ENCODE peak calls at places on chromosomes 11 and 22, in five cellular contexts. One of them, this sample, is unnamed.

GRCh38 chr11:101436511-101437142 is 147.2 kb downstream of the TRPC6 start:
- DNase-seq in cardiac muscle cell: peak
- DNase-seq in GM23248: peak
- DNase-seq in mesenchymal stem cell: peak
- DNase-seq in SK-N-SH: peak
- DNase-seq in this sample: peak

GRCh38 chr22:34102633-34103032 is 182.4 kb upstream of the LARGE1 start:
- DNase-seq in cardiac muscle cell: peak
- DNase-seq in SK-N-SH: no peak
- DNase-seq in mesenchymal stem cell: no peak
- DNase-seq in GM23248: peak
- DNase-seq in this sample: peak

GRCh38 chr11:44349328-44349727 is 39.4 kb upstream of the ALX4 start:
- DNase-seq in GM23248: no peak
- DNase-seq in mesenchymal stem cell: no peak
- DNase-seq in cardiac muscle cell: no peak
- DNase-seq in SK-N-SH: no peak
- DNase-seq in this sample: no peak

GRCh38 chr22:24435861-24436351 is 8.5 kb downstream of the ADORA2A start:
- DNase-seq in GM23248: peak
- DNase-seq in SK-N-SH: peak
- DNase-seq in mesenchymal stem cell: no peak
- DNase-seq in cardiac muscle cell: no peak
- DNase-seq in this sample: no peak

GRCh38 chr11:8257003-8257664 is 6.5 kb downstream of the LMO1 start:
- DNase-seq in cardiac muscle cell: no peak
- DNase-seq in mesenchymal stem cell: no peak
- DNase-seq in GM23248: no peak
- DNase-seq in SK-N-SH: no peak
- DNase-seq in this sample: no peak

GRCh38 chr11:87322570-87322969 is 284.8 kb downstream of the TMEM135 start:
- DNase-seq in GM23248: no peak
- DNase-seq in SK-N-SH: no peak
- DNase-seq in mesenchymal stem cell: no peak
- DNase-seq in cardiac muscle cell: no peak
- DNase-seq in this sample: no peak

GRCh38 chr11:36156486-36157150 is 132.6 kb downstream of the COMMD9 start:
- DNase-seq in GM23248: peak
- DNase-seq in SK-N-SH: no peak
- DNase-seq in cardiac muscle cell: no peak
- DNase-seq in mesenchymal stem cell: no peak
- DNase-seq in this sample: no peak

GRCh38 chr22:35330258-35330861 is 30.7 kb downstream of the TOM1 start:
- DNase-seq in SK-N-SH: no peak
- DNase-seq in cardiac muscle cell: no peak
- DNase-seq in mesenchymal stem cell: peak
- DNase-seq in GM23248: peak
- DNase-seq in this sample: no peak

GRCh38 chr22:49551446-49551845 is 276.2 kb downstream of the BRD1 start:
- DNase-seq in SK-N-SH: no peak
- DNase-seq in mesenchymal stem cell: no peak
- DNase-seq in GM23248: no peak
- DNase-seq in cardiac muscle cell: no peak
- DNase-seq in this sample: no peak

GRCh38 chr11:66850588-66851250 is 6.1 kb upstream of the LRFN4 start:
- DNase-seq in GM23248: no peak
- DNase-seq in mesenchymal stem cell: no peak
- DNase-seq in SK-N-SH: peak
- DNase-seq in cardiac muscle cell: no peak
- DNase-seq in this sample: no peak

GRCh38 chr22:18013436-18013835 is 10.9 kb downstream of the MICAL3 start:
- DNase-seq in cardiac muscle cell: no peak
- DNase-seq in SK-N-SH: no peak
- DNase-seq in mesenchymal stem cell: no peak
- DNase-seq in GM23248: no peak
- DNase-seq in this sample: no peak

GRCh38 chr22:22748297-22748743 is 103.9 kb downstream of the GGTLC2 start:
- DNase-seq in mesenchymal stem cell: peak
- DNase-seq in cardiac muscle cell: no peak
- DNase-seq in SK-N-SH: peak
- DNase-seq in GM23248: peak
- DNase-seq in this sample: peak

GRCh38 chr11:110251837-110252236 is 44.6 kb downstream of the RDX start:
- DNase-seq in mesenchymal stem cell: peak
- DNase-seq in cardiac muscle cell: no peak
- DNase-seq in GM23248: peak
- DNase-seq in SK-N-SH: no peak
- DNase-seq in this sample: no peak

GRCh38 chr22:32985899-32986772 is 72.0 kb downstream of the SYN3 start:
- DNase-seq in cardiac muscle cell: peak
- DNase-seq in mesenchymal stem cell: peak
- DNase-seq in SK-N-SH: peak
- DNase-seq in GM23248: peak
- DNase-seq in this sample: peak

GRCh38 chr11:73652046-73652730 is 5.8 kb downstream of the PLEKHB1 start:
- DNase-seq in GM23248: no peak
- DNase-seq in mesenchymal stem cell: no peak
- DNase-seq in SK-N-SH: no peak
- DNase-seq in cardiac muscle cell: no peak
- DNase-seq in this sample: no peak

GRCh38 chr11:74371269-74372039 is 26.8 kb downstream of the PGM2L1 start:
- DNase-seq in cardiac muscle cell: no peak
- DNase-seq in GM23248: peak
- DNase-seq in SK-N-SH: no peak
- DNase-seq in mesenchymal stem cell: peak
- DNase-seq in this sample: no peak

GRCh38 chr22:25700996-25701815 is 40.8 kb upstream of the MYO18B start:
- DNase-seq in GM23248: peak
- DNase-seq in SK-N-SH: peak
- DNase-seq in cardiac muscle cell: peak
- DNase-seq in mesenchymal stem cell: no peak
- DNase-seq in this sample: no peak

GRCh38 chr11:85884581-85885021 is 29.4 kb downstream of the CCDC83 start:
- DNase-seq in SK-N-SH: no peak
- DNase-seq in cardiac muscle cell: no peak
- DNase-seq in mesenchymal stem cell: peak
- DNase-seq in GM23248: peak
- DNase-seq in this sample: no peak

GRCh38 chr22:42001127-42001526 is 2.5 kb downstream of the WBP2NL start:
- DNase-seq in cardiac muscle cell: no peak
- DNase-seq in SK-N-SH: no peak
- DNase-seq in mesenchymal stem cell: peak
- DNase-seq in GM23248: peak
- DNase-seq in this sample: peak

GRCh38 chr22:38136607-38137006 is 26.1 kb upstream of the BAIAP2L2 start:
- DNase-seq in SK-N-SH: no peak
- DNase-seq in GM23248: peak
- DNase-seq in cardiac muscle cell: no peak
- DNase-seq in mesenchymal stem cell: peak
- DNase-seq in this sample: no peak

GRCh38 chr11:2445107-2445947 is 519 bp downstream of the KCNQ1 start:
- DNase-seq in mesenchymal stem cell: no peak
- DNase-seq in GM23248: no peak
- DNase-seq in cardiac muscle cell: peak
- DNase-seq in SK-N-SH: no peak
- DNase-seq in this sample: no peak

GRCh38 chr11:2442554-2442953 is 1.8 kb downstream of the TRPM5 start:
- DNase-seq in cardiac muscle cell: no peak
- DNase-seq in GM23248: no peak
- DNase-seq in SK-N-SH: no peak
- DNase-seq in mesenchymal stem cell: no peak
- DNase-seq in this sample: no peak

GRCh38 chr11:2443881-2444300 is 423 bp downstream of the TRPM5 start:
- DNase-seq in mesenchymal stem cell: no peak
- DNase-seq in GM23248: no peak
- DNase-seq in cardiac muscle cell: no peak
- DNase-seq in SK-N-SH: no peak
- DNase-seq in this sample: peak

GRCh38 chr11:2444301-2445106 is at the start of the genes KCNQ1 and TRPM5:
- DNase-seq in GM23248: no peak
- DNase-seq in SK-N-SH: peak
- DNase-seq in cardiac muscle cell: peak
- DNase-seq in mesenchymal stem cell: no peak
- DNase-seq in this sample: peak

DNA sequence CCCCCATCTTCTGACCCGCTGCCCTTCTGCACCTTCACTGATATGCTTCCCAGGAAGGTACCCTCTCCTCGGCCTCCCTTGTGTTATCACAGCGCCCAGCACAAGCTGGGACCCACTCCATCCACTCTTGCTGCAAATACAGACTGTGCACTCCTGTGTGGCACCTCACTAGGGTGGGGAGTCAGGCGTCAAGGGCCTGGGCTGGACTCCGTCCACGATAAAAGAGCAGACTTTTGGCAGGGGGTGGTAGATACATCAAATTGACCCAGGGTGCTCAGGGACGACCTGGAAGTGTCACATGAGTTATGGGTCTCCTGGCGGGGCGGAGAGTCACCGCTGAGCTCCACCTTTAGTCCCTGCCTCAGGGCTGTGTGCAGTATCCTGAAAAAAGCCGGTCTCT is 908 bp downstream of the TRPM5 start:
- DNase-seq in mesenchymal stem cell: no peak
- DNase-seq in SK-N-SH: no peak
- DNase-seq in GM23248: no peak
- DNase-seq in cardiac muscle cell: no peak
- DNase-seq in this sample: no peak
- H3K27ac ChIP-seq in mesenchymal stem cell: no peak
- H3K27ac ChIP-seq in SK-N-SH: no peak
- H3K27ac ChIP-seq in GM23248: no peak
- H3K27ac ChIP-seq in cardiac muscle cell: no peak
- H3K27ac ChIP-seq in this sample: no peak

DNA sequence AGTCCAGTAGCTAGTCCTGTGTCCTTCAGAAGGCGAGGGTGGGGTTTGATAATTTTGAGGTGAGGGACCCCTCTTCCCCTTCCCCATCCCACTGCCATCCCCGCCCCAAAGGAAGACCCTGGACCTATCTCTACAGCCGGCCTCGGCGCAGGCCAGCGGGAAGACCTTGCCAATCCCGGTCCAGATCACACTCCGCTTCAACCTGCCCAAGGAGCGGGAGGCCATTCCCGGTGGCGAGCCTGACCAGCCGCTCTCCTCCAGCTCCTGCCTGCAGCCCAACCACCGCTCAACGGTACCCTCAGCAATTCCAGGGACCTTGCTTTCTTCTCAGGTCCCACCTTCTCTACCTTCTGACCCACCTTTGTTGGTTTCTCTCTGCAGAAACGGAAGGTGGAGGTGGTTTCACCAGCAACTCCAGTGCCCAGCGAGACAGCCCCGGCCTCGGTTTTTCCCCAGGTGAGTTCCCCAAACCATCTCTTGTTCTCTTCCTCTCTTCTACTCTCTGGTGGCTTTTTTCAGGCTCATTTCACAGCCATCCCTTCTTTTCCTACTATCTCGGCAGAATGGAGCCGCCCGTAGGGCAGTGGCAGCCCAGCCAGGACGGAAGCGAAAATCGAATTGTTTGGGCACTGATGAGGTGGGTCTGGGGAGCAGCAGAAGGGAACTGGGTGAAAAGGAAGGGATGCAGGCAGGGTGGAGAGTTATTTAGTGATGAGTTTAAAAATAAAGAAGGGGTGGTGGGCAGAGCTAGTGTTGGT is 1.3 kb downstream of the KAT5 start:
- DNase-seq in GM23248: no peak
- DNase-seq in SK-N-SH: no peak
- DNase-seq in mesenchymal stem cell: no peak
- DNase-seq in cardiac muscle cell: no peak
- DNase-seq in this sample: no peak
- H3K4me3 ChIP-seq in GM23248: peak
- H3K4me3 ChIP-seq in SK-N-SH: peak
- H3K4me3 ChIP-seq in mesenchymal stem cell: no peak
- H3K4me3 ChIP-seq in cardiac muscle cell: no peak
- H3K4me3 ChIP-seq in this sample: peak

GRCh38 chr11:129852125-129852740 is 36.6 kb downstream of the TMEM45B start:
- DNase-seq in SK-N-SH: no peak
- DNase-seq in cardiac muscle cell: no peak
- DNase-seq in mesenchymal stem cell: no peak
- DNase-seq in GM23248: peak
- DNase-seq in this sample: no peak
- H3K27ac ChIP-seq in SK-N-SH: no peak
- H3K27ac ChIP-seq in cardiac muscle cell: no peak
- H3K27ac ChIP-seq in mesenchymal stem cell: no peak
- H3K27ac ChIP-seq in GM23248: no peak
- H3K27ac ChIP-seq in this sample: no peak

GRCh38 chr22:29307658-29308147 is 1.3 kb downstream of the GAS2L1 start:
- DNase-seq in SK-N-SH: peak
- DNase-seq in cardiac muscle cell: no peak
- DNase-seq in GM23248: no peak
- DNase-seq in mesenchymal stem cell: no peak
- DNase-seq in this sample: no peak

GRCh38 chr22:29308791-29309262 is 2.4 kb downstream of the GAS2L1 start:
- DNase-seq in SK-N-SH: peak
- DNase-seq in cardiac muscle cell: no peak
- DNase-seq in mesenchymal stem cell: peak
- DNase-seq in GM23248: peak
- DNase-seq in this sample: no peak

GRCh38 chr22:29306830-29307657 is 594 bp downstream of the GAS2L1 start:
- DNase-seq in GM23248: peak
- DNase-seq in SK-N-SH: peak
- DNase-seq in cardiac muscle cell: peak
- DNase-seq in mesenchymal stem cell: peak
- DNase-seq in this sample: peak

GRCh38 chr22:29309332-29310064 is 3.0 kb downstream of the GAS2L1 start:
- DNase-seq in mesenchymal stem cell: peak
- DNase-seq in cardiac muscle cell: peak
- DNase-seq in SK-N-SH: peak
- DNase-seq in GM23248: peak
- DNase-seq in this sample: peak

DNA sequence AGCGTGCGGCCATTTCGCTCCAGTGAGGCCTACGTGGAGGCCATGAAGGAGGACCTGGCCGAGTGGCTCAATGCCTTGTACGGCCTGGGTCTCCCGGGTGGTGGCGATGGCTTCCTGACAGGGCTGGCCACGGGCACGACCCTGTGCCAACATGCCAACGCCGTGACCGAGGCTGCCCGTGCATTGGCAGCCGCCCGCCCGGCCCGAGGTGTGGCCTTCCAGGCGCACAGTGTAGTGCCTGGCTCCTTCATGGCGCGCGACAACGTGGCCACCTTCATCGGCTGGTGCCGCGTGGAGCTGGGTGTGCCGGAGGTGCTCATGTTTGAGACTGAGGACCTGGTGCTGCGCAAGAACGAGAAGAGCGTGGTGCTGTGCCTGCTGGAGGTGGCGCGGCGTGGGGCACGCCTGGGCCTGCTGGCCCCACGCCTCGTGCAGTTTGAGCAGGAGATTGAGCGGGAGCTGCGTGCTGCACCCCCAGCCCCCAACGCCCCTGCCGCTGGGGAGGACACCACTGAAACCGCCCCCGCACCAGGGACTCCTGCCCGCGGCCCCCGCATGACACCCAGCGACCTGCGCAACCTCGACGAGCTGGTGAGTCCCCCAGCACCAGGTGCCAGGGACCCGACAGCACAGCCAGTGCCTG is 1.8 kb downstream of the GAS2L1 start:
- DNase-seq in mesenchymal stem cell: no peak
- DNase-seq in GM23248: no peak
- DNase-seq in SK-N-SH: peak
- DNase-seq in cardiac muscle cell: no peak
- DNase-seq in this sample: no peak
- H3K4me3 ChIP-seq in mesenchymal stem cell: no peak
- H3K4me3 ChIP-seq in GM23248: peak
- H3K4me3 ChIP-seq in SK-N-SH: peak
- H3K4me3 ChIP-seq in cardiac muscle cell: no peak
- H3K4me3 ChIP-seq in this sample: no peak

This sample was measured in endodermal cell.